ENCODE peak calls at places on chromosome 13, in ten cellular contexts. L is body of pancreas; S is AG04450; K is stomach; X is astrocyte; P is choroid plexus epithelial cell; M is keratinocyte; O is heart right ventricle; I is AG09309; A is CD8-positive, alpha-beta T cell. F is an unnamed sample.

GRCh38 chr13:59364508-59365187 is 799.1 kb downstream of the DIAPH3 start:
- DNase-seq in L (no peak), S (no peak), K (no peak), X (no peak), P (no peak), M (no peak), O (no peak), I (no peak), A (no peak), F (no peak)

GRCh38 chr13:45895880-45896279 is 44.3 kb upstream of the SIAH3 start:
- DNase-seq in L (no peak), S (no peak), K (no peak), X (no peak), P (no peak), M (no peak), O (no peak), I (no peak), A (no peak), F (no peak)

GRCh38 chr13:73081256-73081915 is 22.6 kb downstream of the KLF5 start:
- DNase-seq in L (no peak), S (no peak), K (no peak), X (no peak), P (no peak), M (no peak), O (no peak), I (no peak), A (no peak), F (no peak)

GRCh38 chr13:36224730-36225129 is 10.4 kb upstream of the SOHLH2 start:
- DNase-seq in L (no peak), S (no peak), K (no peak), X (no peak), P (no peak), M (no peak), O (no peak), I (no peak), A (no peak), F (no peak)

GRCh38 chr13:43786766-43787517 is at the start of gene ENOX1:
- DNase-seq in L (peak), S (peak), K (peak), X (peak), P (peak), M (no peak), O (peak), I (no peak), A (no peak), F (no peak)

GRCh38 chr13:32881074-32881791 is 135.0 kb upstream of the KL start:
- DNase-seq in L (no peak), S (no peak), K (no peak), X (peak), P (peak), M (no peak), O (no peak), I (peak), A (no peak), F (no peak)

GRCh38 chr13:51585696-51586095 is 1.4 kb downstream of the WDFY2 start:
- DNase-seq in L (no peak), S (no peak), K (no peak), X (peak), P (peak), M (no peak), O (no peak), I (no peak), A (no peak), F (no peak)

GRCh38 chr13:102401305-102401704 is 543 bp downstream of the FGF14 start:
- DNase-seq in L (no peak), S (no peak), K (no peak), X (peak), P (peak), M (no peak), O (no peak), I (no peak), A (no peak), F (no peak)

GRCh38 chr13:105363747-105364177 is 1171.7 kb downstream of the EFNB2 start:
- DNase-seq in L (no peak), S (no peak), K (no peak), X (no peak), P (peak), M (no peak), O (no peak), I (no peak), A (no peak), F (no peak)

GRCh38 chr13:44854264-44855060 is 134.8 kb downstream of the NUFIP1 start:
- DNase-seq in L (peak), S (no peak), K (peak), X (no peak), P (no peak), M (no peak), O (peak), I (no peak), A (no peak), F (peak)

GRCh38 chr13:40484101-40484800 is 182.2 kb downstream of the FOXO1 start:
- DNase-seq in L (no peak), S (no peak), K (no peak), X (no peak), P (no peak), M (no peak), O (no peak), I (no peak), A (no peak), F (no peak)

DNA sequence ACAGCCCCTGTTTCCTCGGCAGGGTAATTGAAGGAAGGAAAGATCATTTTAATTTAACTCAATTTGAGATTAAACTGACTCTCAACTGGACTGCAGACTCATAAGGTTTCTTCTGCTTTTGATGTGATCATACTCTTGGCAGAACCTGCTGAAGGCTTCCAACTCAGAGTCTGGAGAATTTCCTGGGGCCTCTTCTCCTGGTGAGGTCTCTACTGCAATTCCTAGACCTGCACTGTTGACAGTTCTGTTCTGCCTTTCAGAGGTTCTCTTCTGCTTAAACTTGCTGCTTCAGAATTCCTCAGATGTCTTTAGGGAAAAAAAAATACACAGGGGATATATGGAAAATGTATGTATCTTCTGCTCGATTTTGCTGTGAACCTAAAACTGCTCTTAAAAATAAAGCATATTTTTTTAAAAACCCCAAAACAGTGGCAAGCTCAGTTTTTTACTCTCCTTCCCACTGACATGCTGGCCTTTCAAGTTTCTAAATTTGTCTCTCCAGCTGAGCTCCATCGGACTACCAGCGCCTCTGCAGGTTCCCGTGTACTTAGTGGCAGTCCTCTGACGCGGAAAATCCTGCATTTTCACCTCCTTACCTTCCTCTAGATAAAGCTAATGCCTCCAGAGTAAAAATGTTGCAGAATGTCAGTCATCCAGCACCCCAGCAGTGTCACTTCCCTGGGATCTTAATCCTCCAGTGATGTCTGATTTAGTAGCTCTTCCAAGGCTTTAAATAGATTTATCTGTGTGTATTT is 733.5 kb upstream of the SGCG start:
- DNase-seq in L (no peak), S (no peak), K (no peak), X (no peak), P (no peak), M (no peak), O (peak), I (no peak), A (no peak), F (no peak)
- TF ChIP-seq CTCF in L (no peak), S (no peak), K (no peak), X (no peak), P (no peak), M (no peak), O (no peak), I (no peak), A (no peak), F (no peak)

GRCh38 chr13:49664606-49665005 is 26.7 kb downstream of the EBPL start:
- DNase-seq in L (no peak), S (no peak), K (no peak), X (no peak), P (no peak), M (no peak), O (no peak), I (no peak), A (no peak), F (no peak)

GRCh38 chr13:49669735-49670309 is 21.5 kb downstream of the EBPL start:
- DNase-seq in L (peak), S (peak), K (peak), X (peak), P (peak), M (no peak), O (peak), I (no peak), A (peak), F (no peak)

GRCh38 chr13:49670828-49671227 is 20.5 kb downstream of the EBPL start:
- DNase-seq in L (no peak), S (no peak), K (no peak), X (no peak), P (no peak), M (no peak), O (no peak), I (no peak), A (no peak), F (no peak)

DNA sequence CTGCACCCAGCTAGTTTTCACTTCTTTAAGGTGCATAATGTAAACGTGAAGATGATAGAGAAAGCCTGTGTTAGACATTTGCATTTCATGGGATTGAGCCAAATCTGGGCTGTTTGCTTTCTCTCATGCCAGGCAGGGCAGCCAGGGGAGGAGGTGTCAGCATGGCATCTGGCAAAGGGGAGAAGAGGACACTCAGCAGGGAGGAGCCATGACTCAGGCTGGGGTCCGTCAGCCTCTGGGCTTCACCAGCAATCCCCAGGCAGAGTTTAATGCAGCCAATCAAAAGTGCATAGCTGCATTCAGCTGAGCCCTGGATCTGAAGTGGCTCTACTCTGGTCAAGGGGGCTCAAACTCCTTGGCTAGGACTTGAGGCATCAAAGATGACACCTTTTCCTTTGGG is 23.5 kb downstream of the EBPL start:
- DNase-seq in L (no peak), S (no peak), K (no peak), X (no peak), P (peak), M (no peak), O (no peak), I (no peak), A (no peak), F (no peak)
- H3K4me3 ChIP-seq in L (no peak), S (no peak), K (no peak), X (no peak), P (no peak), M (no peak), O (no peak), I (no peak), A (no peak), F (no peak)

DNA sequence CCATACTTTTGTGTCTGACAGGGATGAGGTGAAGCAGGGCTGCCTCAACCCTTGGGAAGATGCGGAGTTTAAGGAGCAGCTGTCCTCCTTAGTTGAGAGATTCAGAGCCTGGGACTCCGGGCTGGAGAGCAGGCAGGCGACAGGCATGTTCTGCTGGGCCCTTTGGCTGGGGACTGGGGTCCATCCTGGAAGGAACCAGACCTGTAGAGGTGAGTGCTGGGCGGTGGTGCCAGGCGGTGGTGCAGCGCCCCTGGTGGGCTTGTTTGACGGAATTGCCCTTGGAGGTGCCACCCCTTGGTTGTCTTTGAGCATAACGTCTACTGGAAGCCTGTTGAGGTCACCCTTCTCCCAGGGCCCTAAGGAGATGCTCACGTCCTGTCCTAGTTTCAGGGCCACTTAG is 20.6 kb upstream of the SLC15A1 start:
- DNase-seq in L (no peak), S (no peak), K (no peak), X (no peak), P (no peak), M (no peak), O (no peak), I (no peak), A (no peak), F (no peak)
- TF ChIP-seq CTCF in L (no peak), S (no peak), K (no peak), X (no peak), P (no peak), M (no peak), O (no peak), I (no peak), A (no peak), F (no peak)

GRCh38 chr13:99778500-99778899 is 193.1 kb downstream of the ZIC5 start:
- DNase-seq in L (no peak), S (no peak), K (no peak), X (no peak), P (no peak), M (no peak), O (no peak), I (no peak), A (no peak), F (no peak)
- H3K4me3 ChIP-seq in L (no peak), S (no peak), K (no peak), X (no peak), P (no peak), M (no peak), O (no peak), I (no peak), A (no peak), F (no peak)

GRCh38 chr13:48233886-48234488 is 981 bp downstream of the ITM2B start:
- DNase-seq in L (no peak), S (no peak), K (no peak), X (peak), P (peak), M (no peak), O (no peak), I (no peak), A (no peak), F (no peak)

GRCh38 chr13:48231948-48232347 is 1.1 kb upstream of the ITM2B start:
- DNase-seq in L (no peak), S (no peak), K (no peak), X (no peak), P (no peak), M (no peak), O (no peak), I (no peak), A (no peak), F (no peak)

GRCh38 chr13:48232420-48233096 is 448 bp upstream of the ITM2B start:
- DNase-seq in L (no peak), S (no peak), K (peak), X (no peak), P (no peak), M (no peak), O (peak), I (no peak), A (peak), F (peak)

GRCh38 chr13:48234652-48235099 is 1.7 kb downstream of the ITM2B start:
- DNase-seq in L (no peak), S (no peak), K (no peak), X (no peak), P (peak), M (no peak), O (no peak), I (no peak), A (no peak), F (no peak)

DNA sequence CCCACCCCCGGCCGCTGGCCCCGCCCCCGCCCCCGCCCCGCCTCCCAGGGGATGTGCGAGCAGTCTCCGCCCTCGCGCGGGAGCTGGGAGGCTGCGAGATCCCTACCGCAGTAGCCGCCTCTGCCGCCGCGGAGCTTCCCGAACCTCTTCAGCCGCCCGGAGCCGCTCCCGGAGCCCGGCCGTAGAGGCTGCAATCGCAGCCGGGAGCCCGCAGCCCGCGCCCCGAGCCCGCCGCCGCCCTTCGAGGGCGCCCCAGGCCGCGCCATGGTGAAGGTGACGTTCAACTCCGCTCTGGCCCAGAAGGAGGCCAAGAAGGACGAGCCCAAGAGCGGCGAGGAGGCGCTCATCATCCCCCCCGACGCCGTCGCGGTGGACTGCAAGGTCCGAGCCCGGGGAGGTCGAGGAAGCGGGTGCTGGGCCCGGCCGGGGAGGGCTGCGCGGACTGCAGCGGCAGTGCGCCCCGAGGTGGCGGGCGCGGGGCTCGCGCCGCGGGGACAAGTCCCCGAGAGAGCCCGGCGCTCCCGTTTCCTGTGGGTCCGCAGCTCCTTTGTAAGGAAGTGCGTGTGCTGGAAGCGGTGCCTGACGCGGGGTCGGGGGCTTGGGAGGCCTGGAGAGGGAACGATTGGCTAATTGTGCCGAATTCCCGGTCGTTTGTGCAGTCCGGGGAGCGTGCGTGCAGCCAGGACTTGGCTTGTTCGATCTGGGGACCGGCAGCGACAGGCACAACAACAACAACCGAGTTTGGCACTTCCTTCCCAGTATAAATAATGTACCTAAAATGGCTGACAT is at the start of gene ITM2B:
- DNase-seq in L (peak), S (no peak), K (peak), X (peak), P (peak), M (no peak), O (peak), I (no peak), A (peak), F (no peak)
- TF ChIP-seq CTCF in L (peak), S (peak), K (peak), X (no peak), P (peak), M (peak), O (peak), I (no peak), A (peak), F (peak)

DNA sequence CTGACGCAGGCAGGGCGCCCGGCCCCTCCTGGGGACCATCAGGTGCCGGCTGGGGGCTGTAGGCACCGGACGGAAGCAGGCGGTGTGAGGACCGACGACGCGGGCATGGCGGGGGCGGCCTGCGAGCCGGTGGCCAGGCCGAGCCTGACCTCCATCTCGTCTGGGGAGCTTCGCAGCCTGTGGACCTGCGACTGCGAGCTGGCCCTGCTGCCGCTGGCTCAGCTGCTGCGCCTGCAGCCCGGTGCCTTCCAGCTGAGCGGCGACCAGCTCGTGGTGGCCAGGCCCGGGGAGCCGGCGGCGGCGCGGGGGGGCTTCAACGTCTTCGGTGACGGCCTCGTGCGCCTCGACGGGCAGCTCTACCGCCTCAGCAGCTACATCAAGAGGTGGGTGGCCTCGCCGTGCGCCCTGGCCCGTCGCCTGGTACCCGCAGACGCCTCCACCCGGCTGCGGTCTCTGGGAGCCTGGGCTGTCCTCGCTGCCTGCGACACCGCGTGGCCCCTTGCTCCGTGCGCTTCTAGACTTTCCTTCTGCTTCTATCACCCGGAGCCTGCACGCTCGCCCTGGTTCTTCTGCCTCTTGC is 430 bp downstream of the MEDAG start:
- DNase-seq in L (no peak), S (no peak), K (no peak), X (peak), P (peak), M (no peak), O (no peak), I (no peak), A (no peak), F (no peak)
- H3K4me3 ChIP-seq in L (no peak), S (peak), K (peak), X (peak), P (peak), M (no peak), O (peak), I (no peak), A (no peak), F (no peak)

GRCh38 chr13:100883453-100883852 is 208.9 kb upstream of the TMTC4 start:
- DNase-seq in L (no peak), S (no peak), K (no peak), X (no peak), P (no peak), M (no peak), O (no peak), I (no peak), A (no peak), F (no peak)
- TF ChIP-seq CTCF in L (no peak), S (no peak), K (no peak), X (no peak), P (no peak), M (peak), O (no peak), I (no peak), A (no peak), F (peak)

GRCh38 chr13:97307882-97308624 is 85.9 kb downstream of the MBNL2 start:
- DNase-seq in L (peak), S (no peak), K (no peak), X (peak), P (peak), M (no peak), O (peak), I (no peak), A (no peak), F (no peak)

GRCh38 chr13:97306106-97306505 is 84.0 kb downstream of the MBNL2 start:
- DNase-seq in L (no peak), S (no peak), K (no peak), X (no peak), P (no peak), M (no peak), O (no peak), I (no peak), A (no peak), F (no peak)

GRCh38 chr13:97307544-97307881 is 85.4 kb downstream of the MBNL2 start:
- DNase-seq in L (no peak), S (no peak), K (no peak), X (no peak), P (no peak), M (no peak), O (no peak), I (no peak), A (no peak), F (no peak)

GRCh38 chr13:97306646-97307045 is 84.5 kb downstream of the MBNL2 start:
- DNase-seq in L (no peak), S (no peak), K (no peak), X (no peak), P (peak), M (no peak), O (no peak), I (no peak), A (no peak), F (no peak)

GRCh38 chr13:97307096-97307495 is 85.0 kb downstream of the MBNL2 start:
- DNase-seq in L (no peak), S (no peak), K (no peak), X (no peak), P (no peak), M (no peak), O (no peak), I (no peak), A (no peak), F (no peak)
- H3K4me3 ChIP-seq in L (no peak), S (no peak), K (no peak), X (no peak), P (no peak), M (peak), O (no peak), I (no peak), A (no peak), F (no peak)